ENCODE peak calls at places on chromosomes 2 and 18, in nine cellular contexts. B is K562; P is DMS153; X is activated T-helper 1 cell treated with Interleukin-2 at 50 U/mL for 16 hours; G is EL; T is CD4-positive, alpha-beta T cell; L is RPMI8226; K is stimulated activated CD8-positive, alpha-beta memory T cell treated with anti-CD3 and anti-CD28 coated beads, Interleukin-2, amount 100 ng/mL, for 1 hour; W is D341Med. R is an unnamed sample.

GRCh38 chr2:71877636-71878035 is 270.0 kb downstream of the CYP26B1 start:
- DNase-seq in B (no peak), P (no peak), X (no peak), G (no peak), T (no peak), L (no peak), K (no peak), W (no peak), R (no peak)

GRCh38 chr2:201796478-201796865 is 9.9 kb upstream of the CDK15 start:
- DNase-seq in B (no peak), P (no peak), X (no peak), G (no peak), T (no peak), L (no peak), K (no peak), W (no peak), R (no peak)

GRCh38 chr18:8654482-8655451 is 45.5 kb downstream of the RAB12 start:
- DNase-seq in B (peak), P (no peak), X (no peak), G (peak), T (no peak), L (peak), K (no peak), W (no peak), R (no peak)

GRCh38 chr2:9629222-9630000 is 1.4 kb downstream of the YWHAQ start:
- DNase-seq in B (no peak), P (no peak), X (no peak), G (peak), T (no peak), L (no peak), K (no peak), W (no peak), R (no peak)

GRCh38 chr2:221997100-221997499 is 301.7 kb downstream of the PAX3 start:
- DNase-seq in B (no peak), P (no peak), X (no peak), G (peak), T (no peak), L (no peak), K (no peak), W (no peak), R (no peak)

GRCh38 chr2:169767243-169767888 is 31.3 kb upstream of the SSB start:
- DNase-seq in B (peak), P (no peak), X (no peak), G (peak), T (peak), L (peak), K (peak), W (peak), R (peak)

GRCh38 chr18:47050468-47050867 is 15.0 kb upstream of the ELOA2 start:
- DNase-seq in B (no peak), P (no peak), X (no peak), G (peak), T (no peak), L (peak), K (no peak), W (no peak), R (no peak)

GRCh38 chr2:173962036-173962435 is 3.1 kb downstream of the SP3 start:
- DNase-seq in B (no peak), P (no peak), X (no peak), G (peak), T (no peak), L (peak), K (no peak), W (no peak), R (no peak)

GRCh38 chr2:10377747-10378085 is 70.4 kb downstream of the ODC1 start:
- DNase-seq in B (no peak), P (no peak), X (no peak), G (no peak), T (no peak), L (no peak), K (no peak), W (no peak), R (no peak)

GRCh38 chr2:26008851-26009566 is 24.9 kb upstream of the RAB10 start:
- DNase-seq in B (no peak), P (no peak), X (no peak), G (peak), T (no peak), L (peak), K (no peak), W (no peak), R (no peak)

GRCh38 chr2:215974700-215975429 is 38.5 kb downstream of the MREG start:
- DNase-seq in B (no peak), P (no peak), X (no peak), G (no peak), T (no peak), L (no peak), K (no peak), W (no peak), R (no peak)

GRCh38 chr2:221614274-221614673 is 42.2 kb upstream of the EPHA4 start:
- DNase-seq in B (no peak), P (no peak), X (no peak), G (no peak), T (no peak), L (no peak), K (no peak), W (no peak), R (no peak)

GRCh38 chr2:180124273-180124881 is 117.3 kb upstream of the CWC22 start:
- DNase-seq in B (peak), P (peak), X (no peak), G (peak), T (no peak), L (peak), K (no peak), W (peak), R (peak)

GRCh38 chr2:16271231-16271896 is 331.0 kb downstream of the MYCN start:
- DNase-seq in B (no peak), P (no peak), X (no peak), G (no peak), T (no peak), L (no peak), K (no peak), W (no peak), R (no peak)

GRCh38 chr18:47184419-47185050 is 8.4 kb upstream of the IER3IP1 start:
- DNase-seq in B (peak), P (peak), X (no peak), G (peak), T (no peak), L (peak), K (no peak), W (no peak), R (peak)

GRCh38 chr2:42219160-42219559 is 50.0 kb downstream of the EML4 start:
- DNase-seq in B (no peak), P (no peak), X (no peak), G (no peak), T (no peak), L (no peak), K (no peak), W (no peak), R (no peak)

GRCh38 chr2:236530512-236530911 is 39.1 kb upstream of the ACKR3 start:
- DNase-seq in B (no peak), P (no peak), X (no peak), G (no peak), T (no peak), L (no peak), K (no peak), W (no peak), R (no peak)

GRCh38 chr2:149383340-149383739 is 53.0 kb downstream of the LYPD6 start:
- DNase-seq in B (no peak), P (no peak), X (no peak), G (peak), T (no peak), L (no peak), K (no peak), W (no peak), R (no peak)

GRCh38 chr2:158580760-158581159 is 124.0 kb downstream of the PKP4 start:
- DNase-seq in B (no peak), P (peak), X (no peak), G (no peak), T (no peak), L (no peak), K (no peak), W (no peak), R (no peak)

GRCh38 chr2:46651363-46652099 is 172.2 kb downstream of the TMEM247 start:
- DNase-seq in B (no peak), P (no peak), X (no peak), G (peak), T (no peak), L (no peak), K (no peak), W (no peak), R (no peak)

GRCh38 chr2:146821836-146822316 is 1023.0 kb upstream of the ACVR2A start:
- DNase-seq in B (no peak), P (no peak), X (no peak), G (peak), T (no peak), L (no peak), K (no peak), W (no peak), R (peak)

GRCh38 chr2:59774821-59775463 is 778.5 kb downstream of the BCL11A start:
- DNase-seq in B (no peak), P (no peak), X (no peak), G (no peak), T (no peak), L (no peak), K (no peak), W (no peak), R (no peak)

GRCh38 chr2:17759805-17760204 is 5.9 kb downstream of the GEN1 start:
- DNase-seq in B (no peak), P (no peak), X (no peak), G (no peak), T (no peak), L (no peak), K (no peak), W (no peak), R (no peak)

GRCh38 chr2:234091432-234091879 is 41.0 kb downstream of the SPP2 start:
- DNase-seq in B (no peak), P (no peak), X (no peak), G (no peak), T (no peak), L (no peak), K (no peak), W (no peak), R (peak)

GRCh38 chr2:121748202-121748601 is 7.2 kb upstream of the TSN start:
- DNase-seq in B (peak), P (no peak), X (no peak), G (peak), T (no peak), L (peak), K (no peak), W (peak), R (no peak)

GRCh38 chr2:219656523-219656922 is 29.1 kb downstream of the SLC4A3 start:
- DNase-seq in B (no peak), P (no peak), X (no peak), G (peak), T (no peak), L (no peak), K (no peak), W (no peak), R (no peak)

GRCh38 chr2:132604561-132604960 is 65.4 kb downstream of the LYPD1 start:
- DNase-seq in B (no peak), P (no peak), X (no peak), G (no peak), T (no peak), L (no peak), K (no peak), W (no peak), R (no peak)

GRCh38 chr2:162457487-162457886 is 113.6 kb downstream of the GCA start:
- DNase-seq in B (no peak), P (no peak), X (no peak), G (no peak), T (no peak), L (no peak), K (no peak), W (no peak), R (no peak)

GRCh38 chr2:240200230-240201051 is 60.0 kb upstream of the OTOS start:
- DNase-seq in B (no peak), P (no peak), X (no peak), G (no peak), T (no peak), L (no peak), K (no peak), W (no peak), R (no peak)

GRCh38 chr2:133346654-133347053 is 221.6 kb downstream of the NCKAP5 start:
- DNase-seq in B (no peak), P (no peak), X (no peak), G (peak), T (no peak), L (no peak), K (no peak), W (peak), R (no peak)